ENCODE peak calls at places on chromosomes 5 and 9, in five cellular contexts. One of them, this sample, is unnamed.

GRCh38 chr9:93508207-93508606 is 54.8 kb upstream of the FAM120AOS start:
- DNase-seq in H1: no peak
- DNase-seq in HepG2: no peak
- DNase-seq in WTC11: no peak
- DNase-seq in K562: peak; percentile 25
- DNase-seq in this sample: no peak

GRCh38 chr9:13459071-13459470 is 179.6 kb upstream of the MPDZ start:
- DNase-seq in H1: no peak
- DNase-seq in HepG2: no peak
- DNase-seq in WTC11: no peak
- DNase-seq in K562: no peak
- DNase-seq in this sample: no peak

GRCh38 chr9:69130456-69131441 is 43.3 kb upstream of the TJP2 start:
- DNase-seq in H1: no peak
- DNase-seq in HepG2: no peak
- DNase-seq in WTC11: no peak
- DNase-seq in K562: no peak
- DNase-seq in this sample: no peak

GRCh38 chr5:66967102-66967501 is 229.5 kb downstream of the CD180 start:
- DNase-seq in H1: no peak
- DNase-seq in HepG2: no peak
- DNase-seq in WTC11: no peak
- DNase-seq in K562: no peak
- DNase-seq in this sample: no peak

GRCh38 chr5:151130922-151131891 is 26.4 kb downstream of the ANXA6 start:
- DNase-seq in H1: no peak
- DNase-seq in HepG2: no peak
- DNase-seq in WTC11: no peak
- DNase-seq in K562: no peak
- DNase-seq in this sample: no peak

GRCh38 chr5:505946-506555 is 18.2 kb downstream of the SLC9A3 start:
- DNase-seq in H1: no peak
- DNase-seq in HepG2: no peak
- DNase-seq in WTC11: no peak
- DNase-seq in K562: no peak
- DNase-seq in this sample: no peak

GRCh38 chr5:18797241-18797640 is 1163.0 kb downstream of the TAF11L14 start:
- DNase-seq in H1: no peak
- DNase-seq in HepG2: no peak
- DNase-seq in WTC11: no peak
- DNase-seq in K562: no peak
- DNase-seq in this sample: no peak

GRCh38 chr9:94799578-94800264 is 73.2 kb downstream of the AOPEP start:
- DNase-seq in H1: no peak
- DNase-seq in HepG2: no peak
- DNase-seq in WTC11: no peak
- DNase-seq in K562: no peak
- DNase-seq in this sample: no peak

GRCh38 chr5:175712681-175713085 is 54.8 kb downstream of the HRH2 start:
- DNase-seq in H1: no peak
- DNase-seq in HepG2: no peak
- DNase-seq in WTC11: peak; percentile 2
- DNase-seq in K562: no peak
- DNase-seq in this sample: no peak

GRCh38 chr9:26971721-26972120 is 15.5 kb downstream of the IFT74 start:
- DNase-seq in H1: no peak
- DNase-seq in HepG2: no peak
- DNase-seq in WTC11: no peak
- DNase-seq in K562: no peak
- DNase-seq in this sample: no peak

GRCh38 chr9:33080534-33080933 is 4.1 kb upstream of the SMU1 start:
- DNase-seq in H1: no peak
- DNase-seq in HepG2: no peak
- DNase-seq in WTC11: no peak
- DNase-seq in K562: no peak
- DNase-seq in this sample: no peak
- TF ChIP-seq ATF2 in H1: no peak
- TF ChIP-seq ATF2 in HepG2: no peak
- TF ChIP-seq ATF2 in WTC11: no peak
- TF ChIP-seq ATF2 in K562: no peak
- TF ChIP-seq ATF2 in this sample: no peak

DNA sequence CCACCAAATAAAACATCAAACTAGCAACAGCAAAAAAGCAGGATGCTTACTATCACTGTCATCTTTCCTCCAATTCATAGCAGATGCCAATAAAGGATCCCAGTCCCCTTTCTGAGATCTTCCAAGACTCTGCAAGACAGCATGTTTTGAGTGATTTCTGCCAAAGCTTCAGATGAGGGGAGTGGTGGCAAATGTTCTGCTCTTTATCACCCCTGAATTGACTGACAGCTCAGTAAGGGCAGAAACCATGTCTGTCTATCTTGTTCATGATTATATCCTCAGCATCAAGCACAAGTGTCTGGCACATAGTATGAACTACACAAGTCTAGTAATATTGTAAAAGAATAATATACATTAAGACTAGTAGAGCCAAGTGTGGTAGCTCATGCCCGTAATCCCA is 33.9 kb upstream of the TESK1 start:
- DNase-seq in H1: no peak
- DNase-seq in HepG2: no peak
- DNase-seq in WTC11: no peak
- DNase-seq in K562: no peak
- DNase-seq in this sample: no peak
- TF ChIP-seq ATF2 in H1: no peak
- TF ChIP-seq ATF2 in HepG2: no peak
- TF ChIP-seq ATF2 in WTC11: no peak
- TF ChIP-seq ATF2 in K562: no peak
- TF ChIP-seq ATF2 in this sample: no peak

GRCh38 chr5:82351754-82352145 is 73.6 kb upstream of the RPS23 start:
- DNase-seq in H1: no peak
- DNase-seq in HepG2: peak; percentile 73
- DNase-seq in WTC11: no peak
- DNase-seq in K562: peak; percentile 68
- DNase-seq in this sample: no peak
- TF ChIP-seq ATF2 in H1: no peak
- TF ChIP-seq ATF2 in HepG2: no peak
- TF ChIP-seq ATF2 in WTC11: no peak
- TF ChIP-seq ATF2 in K562: no peak
- TF ChIP-seq ATF2 in this sample: no peak

DNA sequence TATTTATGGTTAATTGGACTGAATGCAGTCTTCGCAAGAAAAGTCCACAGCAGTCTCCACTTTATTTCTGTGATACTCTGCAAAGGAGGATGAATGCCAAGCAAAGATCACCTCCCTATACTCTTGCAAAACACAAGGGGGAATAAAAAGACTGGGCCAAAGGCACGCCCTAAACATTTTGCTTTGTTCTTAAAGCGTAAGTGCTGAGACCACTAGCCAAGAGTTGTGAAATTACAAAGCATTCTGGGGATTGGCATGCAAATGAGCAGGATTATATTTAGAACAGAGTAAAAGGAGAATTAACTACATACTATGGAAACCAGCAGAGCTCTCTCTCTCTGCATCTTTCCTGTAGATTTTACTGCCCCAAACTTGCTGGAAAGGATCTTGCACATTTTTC is 54.5 kb downstream of the DPYSL3 start:
- DNase-seq in H1: no peak
- DNase-seq in HepG2: no peak
- DNase-seq in WTC11: no peak
- DNase-seq in K562: no peak
- DNase-seq in this sample: no peak
- TF ChIP-seq ATF2 in H1: no peak
- TF ChIP-seq ATF2 in HepG2: no peak
- TF ChIP-seq ATF2 in WTC11: no peak
- TF ChIP-seq ATF2 in K562: no peak
- TF ChIP-seq ATF2 in this sample: no peak

GRCh38 chr9:21081451-21081850 is 3.7 kb upstream of the IFNB1 start:
- DNase-seq in H1: no peak
- DNase-seq in HepG2: no peak
- DNase-seq in WTC11: no peak
- DNase-seq in K562: no peak
- DNase-seq in this sample: no peak

GRCh38 chr9:21082671-21083070 is 4.9 kb upstream of the IFNB1 start:
- DNase-seq in H1: no peak
- DNase-seq in HepG2: no peak
- DNase-seq in WTC11: no peak
- DNase-seq in K562: no peak
- DNase-seq in this sample: no peak

GRCh38 chr9:21085010-21085409 is 7.3 kb upstream of the IFNB1 start:
- DNase-seq in H1: no peak
- DNase-seq in HepG2: no peak
- DNase-seq in WTC11: no peak
- DNase-seq in K562: no peak
- DNase-seq in this sample: no peak

GRCh38 chr9:21081999-21082398 is 4.3 kb upstream of the IFNB1 start:
- DNase-seq in H1: no peak
- DNase-seq in HepG2: no peak
- DNase-seq in WTC11: no peak
- DNase-seq in K562: no peak
- DNase-seq in this sample: no peak

GRCh38 chr9:21084242-21084850 is 6.6 kb upstream of the IFNB1 start:
- DNase-seq in H1: no peak
- DNase-seq in HepG2: no peak
- DNase-seq in WTC11: no peak
- DNase-seq in K562: no peak
- DNase-seq in this sample: no peak
- TF ChIP-seq ATF2 in H1: no peak
- TF ChIP-seq ATF2 in HepG2: no peak
- TF ChIP-seq ATF2 in WTC11: no peak
- TF ChIP-seq ATF2 in K562: no peak
- TF ChIP-seq ATF2 in this sample: no peak

This sample was measured in GM12878.